ENCODE peak calls at places on chromosomes 1 and 21, in eight cellular contexts. N is fibroblast of the conjunctiva; P is adipocyte; A is stimulated activated CD4-positive, alpha-beta T cell treated with anti-CD3 and anti-CD28 coated beads, Interleukin-4, amount 100 ng/mL, for 1 hour; T is cardiac muscle cell; H is H9; V is IMR-90; Z is naive thymus-derived CD8-positive, alpha-beta T cell. X is an unnamed sample.

GRCh38 chr1:214604543-214604942 is 1.5 kb downstream of the CENPF start:
- DNase-seq in V (peak), A (no peak), T (no peak), P (peak), H (no peak), N (no peak), Z (no peak), X (no peak)

GRCh38 chr1:116012716-116013115 is 36.4 kb downstream of the SLC22A15 start:
- DNase-seq in T (no peak), N (no peak), P (no peak), Z (no peak), A (no peak), H (no peak), V (no peak), X (no peak)

GRCh38 chr21:17585875-17586450 is 26.7 kb downstream of the BTG3 start:
- DNase-seq in Z (peak), T (peak), A (no peak), V (peak), P (peak), H (no peak), N (peak), X (peak)

GRCh38 chr1:53835491-53835890 is 2.6 kb downstream of the NDC1 start:
- DNase-seq in V (peak), T (no peak), A (no peak), N (no peak), H (no peak), Z (no peak), P (peak), X (no peak)

GRCh38 chr1:97621955-97622354 is 298.9 kb downstream of the DPYD start:
- DNase-seq in H (no peak), Z (no peak), P (no peak), N (no peak), A (no peak), T (no peak), V (peak), X (no peak)

GRCh38 chr1:41954533-41954944 is 35.8 kb upstream of the HIVEP3 start:
- DNase-seq in H (peak), N (peak), P (peak), V (peak), Z (no peak), T (no peak), A (no peak), X (no peak)

GRCh38 chr1:93728480-93729131 is 47.0 kb upstream of the BCAR3 start:
- DNase-seq in H (no peak), P (no peak), A (no peak), Z (no peak), T (no peak), V (no peak), N (no peak), X (no peak)

GRCh38 chr1:184974086-184974836 is at the start of gene NIBAN1:
- DNase-seq in Z (peak), V (peak), A (peak), H (peak), N (peak), P (peak), T (peak), X (peak)

GRCh38 chr1:210321131-210321530 is 7.6 kb upstream of the HHAT start:
- DNase-seq in A (no peak), H (no peak), Z (no peak), V (no peak), T (no peak), P (peak), N (no peak), X (no peak)

GRCh38 chr1:61241411-61241838 is 159.1 kb downstream of the NFIA start:
- DNase-seq in P (no peak), V (no peak), Z (no peak), T (no peak), H (no peak), A (no peak), N (peak), X (no peak)

GRCh38 chr1:193729429-193729828 is 543.0 kb upstream of the B3GALT2 start:
- DNase-seq in P (no peak), N (no peak), Z (no peak), V (peak), A (no peak), T (peak), H (no peak), X (no peak)

GRCh38 chr1:61156576-61157239 is 74.3 kb downstream of the NFIA start:
- DNase-seq in T (no peak), P (no peak), Z (no peak), H (no peak), V (no peak), A (no peak), N (no peak), X (no peak)

GRCh38 chr1:27656157-27656893 is 15.7 kb downstream of the IFI6 start:
- DNase-seq in A (no peak), P (peak), T (no peak), V (peak), Z (no peak), H (peak), N (no peak), X (no peak)

GRCh38 chr1:108897865-108898720 is 21.3 kb downstream of the GPSM2 start:
- DNase-seq in A (no peak), T (peak), P (peak), N (peak), V (peak), H (no peak), Z (peak), X (peak)

GRCh38 chr1:8509579-8509978 is 191.7 kb downstream of the SLC45A1 start:
- DNase-seq in A (no peak), P (no peak), N (no peak), V (no peak), H (no peak), Z (no peak), T (no peak), X (no peak)

GRCh38 chr1:43953361-43953760 is 6.6 kb downstream of the IPO13 start:
- DNase-seq in A (no peak), H (no peak), T (no peak), V (no peak), P (no peak), N (no peak), Z (no peak), X (no peak)

GRCh38 chr1:202586018-202586821 is 124.0 kb downstream of the SYT2 start:
- DNase-seq in P (peak), V (peak), N (no peak), A (no peak), T (no peak), H (no peak), Z (no peak), X (no peak)

GRCh38 chr1:185487943-185488342 is 170.9 kb upstream of the IVNS1ABP start:
- DNase-seq in T (peak), V (no peak), Z (no peak), P (no peak), N (no peak), A (no peak), H (no peak), X (no peak)

GRCh38 chr1:3065396-3065795 is 3.6 kb upstream of the PRDM16 start:
- DNase-seq in Z (no peak), N (no peak), A (no peak), P (no peak), T (no peak), H (no peak), V (no peak), X (no peak)

GRCh38 chr1:60425528-60425927 is 352.0 kb upstream of the C1orf87 start:
- DNase-seq in A (no peak), N (no peak), H (peak), P (peak), T (peak), V (no peak), Z (no peak), X (peak)

X was measured in T47D.